ENCODE peak calls at places on chromosomes 6 and 20, in four cellular contexts. R is AG04450; Z is globus pallidus; X is stimulated activated naive CD8-positive, alpha-beta T cell treated with anti-CD3 and anti-CD28 coated beads, Interleukin-15, Interleukin-2, amounts not matched to agents 100 U/mL and 50 U/mL, for 24 hours. F is an unnamed sample.

GRCh38 chr20:21322083-21322710 is 19.1 kb downstream of the XRN2 start:
- DNase-seq in R (no peak), Z (no peak), X (no peak), F (no peak)

GRCh38 chr20:41386502-41387427 is 20.1 kb upstream of the EMILIN3 start:
- DNase-seq in R (peak; percentile 23), Z (no peak), X (no peak), F (no peak)

GRCh38 chr6:153104220-153104619 is 26.9 kb downstream of the RGS17 start:
- DNase-seq in R (no peak), Z (no peak), X (no peak), F (no peak)

GRCh38 chr20:59770270-59770669 is 163.2 kb downstream of the SYCP2 start:
- DNase-seq in R (no peak), Z (no peak), X (no peak), F (no peak)

GRCh38 chr6:137094411-137095008 is 49.7 kb upstream of the IL20RA start:
- DNase-seq in R (peak; percentile 34), Z (peak; percentile 80), X (peak; percentile 53), F (peak; percentile 78)

GRCh38 chr20:3121271-3121911 is 36.9 kb upstream of the AVP start:
- DNase-seq in R (no peak), Z (no peak), X (no peak), F (no peak)

GRCh38 chr6:149484733-149485700 is at the start of gene ZC3H12D:
- DNase-seq in R (no peak), Z (no peak), X (peak; percentile 80), F (peak; percentile 92)

GRCh38 chr6:29938746-29939508 is 3.4 kb upstream of the HLA-A start:
- DNase-seq in R (no peak), Z (no peak), X (no peak), F (peak; percentile 51)

GRCh38 chr20:57612436-57612835 is 7.8 kb downstream of the ZBP1 start:
- DNase-seq in R (no peak), Z (no peak), X (no peak), F (no peak)

GRCh38 chr6:149043476-149044130 is 273.9 kb upstream of the TAB2 start:
- DNase-seq in R (no peak), Z (no peak), X (peak; percentile 50), F (peak; percentile 67)

GRCh38 chr20:57043669-57044268 is 222.7 kb downstream of the BMP7 start:
- DNase-seq in R (no peak), Z (no peak), X (no peak), F (no peak)

GRCh38 chr6:23170044-23170443 is 600.7 kb downstream of the HDGFL1 start:
- DNase-seq in R (no peak), Z (no peak), X (no peak), F (no peak)

GRCh38 chr20:44772636-44773035 is 27.0 kb downstream of the KCNK15 start:
- DNase-seq in R (no peak), Z (no peak), X (no peak), F (no peak)

GRCh38 chr20:36736451-36737182 is 9.3 kb downstream of the NDRG3 start:
- DNase-seq in R (no peak), Z (no peak), X (no peak), F (no peak)

GRCh38 chr6:18265787-18266523 is 1.6 kb upstream of the DEK start:
- DNase-seq in R (no peak), Z (no peak), X (no peak), F (peak; percentile 25)

F was measured in activated CD8-positive, alpha-beta T cell treated with anti-CD3 and anti-CD28 coated beads for 36 hours.